ENCODE peak calls at places on chromosomes 5 and 9, in six cellular contexts. N, U, T, A, E and M are unnamed samples.
A peak's percentile ranks its signal among the peaks of the same experiment; 100 is the strongest.

GRCh38 chr5:62901001-62901400 is 322.4 kb downstream of the LRRC70 start:
- DNase-seq in N (no peak), U (no peak), T (no peak), A (no peak), E (no peak), M (no peak)

GRCh38 chr5:134438268-134438622 is 26.6 kb upstream of the CDKN2AIPNL start:
- DNase-seq in N (no peak), U (peak; percentile 28), T (no peak), A (no peak), E (no peak), M (peak; percentile 19)

GRCh38 chr9:84493284-84493947 is 152.9 kb upstream of the SLC28A3 start:
- DNase-seq in N (no peak), U (no peak), T (peak; percentile 7), A (no peak), E (no peak), M (no peak)

GRCh38 chr9:16337322-16338029 is 533.0 kb downstream of the BNC2 start:
- DNase-seq in N (no peak), U (no peak), T (no peak), A (no peak), E (no peak), M (peak; percentile 59)

GRCh38 chr5:83104031-83104430 is 26.7 kb downstream of the XRCC4 start:
- DNase-seq in N (no peak), U (no peak), T (no peak), A (no peak), E (no peak), M (no peak)

GRCh38 chr5:59588922-59589321 is 304.6 kb downstream of the PDE4D start:
- DNase-seq in N (no peak), U (no peak), T (no peak), A (no peak), E (no peak), M (no peak)

GRCh38 chr5:140321796-140322195 is 18.9 kb upstream of the PFDN1 start:
- DNase-seq in N (no peak), U (peak; percentile 86), T (no peak), A (no peak), E (no peak), M (no peak)

GRCh38 chr5:494667-495255 is 29.5 kb downstream of the SLC9A3 start:
- DNase-seq in N (no peak), U (no peak), T (no peak), A (no peak), E (no peak), M (no peak)

GRCh38 chr9:69130456-69131441 is 43.3 kb upstream of the TJP2 start:
- DNase-seq in N (no peak), U (no peak), T (no peak), A (no peak), E (no peak), M (peak; percentile 66)

GRCh38 chr9:38035873-38036272 is 33.2 kb downstream of the SHB start:
- DNase-seq in N (no peak), U (no peak), T (no peak), A (no peak), E (no peak), M (no peak)
- H3K4me3 ChIP-seq in N (no peak overlapping the region), U (no peak overlapping the region), T (no peak overlapping the region), A (peak overlapping the region; percentile 8), E (no peak overlapping the region), M (no peak overlapping the region)

DNA sequence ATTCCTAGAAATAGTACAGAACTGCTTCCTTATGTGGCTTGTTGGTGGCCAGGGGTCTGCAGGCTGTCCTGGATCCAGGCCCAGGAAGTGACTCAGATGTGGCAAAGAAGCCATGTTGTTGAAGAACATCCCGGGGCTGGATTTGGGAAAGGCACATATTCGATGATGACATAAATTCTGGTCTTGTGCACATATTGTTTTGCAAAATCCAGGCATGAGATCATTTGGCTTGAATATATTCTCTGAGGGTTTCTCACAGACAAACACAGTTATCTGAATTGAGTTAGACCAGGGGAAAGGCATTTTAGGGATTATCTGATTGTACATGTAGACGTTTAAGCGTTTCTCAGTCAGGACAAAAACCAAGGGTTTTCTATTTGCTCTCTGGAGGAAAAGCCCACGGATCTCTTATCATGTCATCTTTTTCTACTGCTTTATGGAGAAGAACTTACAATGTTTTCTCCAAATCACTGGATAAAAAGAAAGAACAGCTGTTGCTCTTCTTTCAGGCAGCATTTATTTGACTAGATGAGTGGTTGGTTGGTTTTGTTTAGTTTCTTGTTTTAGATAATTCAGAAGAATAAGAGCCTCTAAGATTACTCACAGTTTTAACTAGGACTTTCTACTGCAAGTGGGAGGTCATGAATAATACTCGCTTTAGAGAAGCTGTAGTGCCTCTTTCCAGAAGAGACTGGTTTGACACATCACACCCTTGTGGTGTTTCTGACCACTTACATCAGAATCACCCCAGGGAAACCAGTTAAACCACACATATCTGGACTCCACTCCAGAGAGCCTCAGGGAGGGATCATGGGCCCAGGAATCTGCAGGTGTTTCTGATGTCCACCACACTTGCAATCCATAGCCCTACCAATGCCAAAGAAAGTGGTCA is 29.5 kb upstream of the LHFPL2 start:
- DNase-seq in N (peak; percentile 15), U (no peak), T (no peak), A (peak; percentile 27), E (no peak), M (peak; percentile 90)
- TF ChIP-seq CTCF in N (peak; percentile 19), U (no peak), T (no peak), A (no peak), E (no peak), M (peak; percentile 26)

DNA sequence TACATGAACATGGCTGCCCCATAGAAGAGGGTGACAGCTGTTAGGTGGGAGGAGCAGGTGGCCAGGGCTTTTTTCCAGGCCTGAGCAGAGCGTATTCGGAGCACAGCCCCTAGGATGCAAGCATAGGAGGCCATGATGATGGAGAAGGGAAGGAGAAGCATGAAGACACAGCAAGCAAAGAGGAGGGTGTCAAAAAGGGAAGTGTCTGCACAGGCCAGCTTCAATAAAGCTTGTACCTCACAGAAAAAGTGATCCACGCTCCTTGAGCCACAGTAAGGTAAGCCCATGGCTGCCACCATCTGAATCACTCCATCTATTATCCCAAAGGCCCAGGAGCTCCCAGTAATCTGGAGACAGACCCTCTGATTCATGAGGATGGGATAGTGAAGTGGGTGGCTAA is 6.4 kb downstream of the OR2V1 start:
- DNase-seq in N (no peak), U (no peak), T (no peak), A (no peak), E (no peak), M (no peak)
- H3K27me3 ChIP-seq in N (no peaks in the 10 kb centered on the region), U (peaks cover 89% of the 10 kb centered on the region), T (peaks cover 48% of the 10 kb centered on the region), A (no peaks in the 10 kb centered on the region), E (no peaks in the 10 kb centered on the region), M (peaks cover 5% of the 10 kb centered on the region)

GRCh38 chr9:127934986-127935385 is 2.7 kb downstream of the DPM2 start:
- DNase-seq in N (no peak), U (no peak), T (no peak), A (no peak), E (no peak), M (no peak)

GRCh38 chr9:127935765-127936221 is 1.9 kb downstream of the DPM2 start:
- DNase-seq in N (no peak), U (no peak), T (no peak), A (no peak), E (no peak), M (no peak)

GRCh38 chr9:127937046-127937382 is 640 bp downstream of the DPM2 start:
- DNase-seq in N (no peak), U (no peak), T (no peak), A (no peak), E (no peak), M (no peak)

GRCh38 chr9:127937383-127938297 is at the start of gene DPM2:
- DNase-seq in N (peak; percentile 91), U (peak; percentile 97), T (peak; percentile 92), A (no peak), E (peak; percentile 84), M (no peak)

DNA sequence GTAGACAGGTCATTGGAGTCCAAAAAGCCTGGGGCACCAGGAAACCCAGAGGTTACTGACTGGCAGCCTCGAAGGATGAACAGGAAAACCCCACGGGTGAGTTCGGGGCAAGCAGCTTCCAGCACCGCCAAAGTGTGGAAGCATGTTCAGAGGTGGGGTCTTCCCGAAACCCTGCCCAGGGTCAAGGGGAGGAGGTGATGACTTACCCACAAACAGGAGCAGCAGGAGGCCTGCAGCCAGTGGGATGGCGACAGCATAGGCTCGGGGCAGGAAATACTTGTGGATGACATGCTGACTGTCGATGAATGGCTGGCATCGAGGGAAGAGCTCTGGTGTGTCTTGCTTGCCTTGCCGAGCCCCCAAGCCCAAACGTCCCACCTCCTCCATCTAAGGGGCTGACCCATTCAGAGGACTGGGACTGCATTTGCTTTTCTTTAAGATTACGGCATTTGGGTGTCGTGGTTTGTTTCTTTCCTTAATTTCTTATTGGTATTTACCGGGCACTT is 1.3 kb downstream of the DPM2 start:
- DNase-seq in N (no peak), U (no peak), T (no peak), A (no peak), E (no peak), M (no peak)
- H3K4me3 ChIP-seq in N (peak overlapping the region; percentile 92), U (no peak overlapping the region), T (peak overlapping the region; percentile 94), A (no peak overlapping the region), E (no peak overlapping the region), M (peak overlapping the region; percentile 64)

DNA sequence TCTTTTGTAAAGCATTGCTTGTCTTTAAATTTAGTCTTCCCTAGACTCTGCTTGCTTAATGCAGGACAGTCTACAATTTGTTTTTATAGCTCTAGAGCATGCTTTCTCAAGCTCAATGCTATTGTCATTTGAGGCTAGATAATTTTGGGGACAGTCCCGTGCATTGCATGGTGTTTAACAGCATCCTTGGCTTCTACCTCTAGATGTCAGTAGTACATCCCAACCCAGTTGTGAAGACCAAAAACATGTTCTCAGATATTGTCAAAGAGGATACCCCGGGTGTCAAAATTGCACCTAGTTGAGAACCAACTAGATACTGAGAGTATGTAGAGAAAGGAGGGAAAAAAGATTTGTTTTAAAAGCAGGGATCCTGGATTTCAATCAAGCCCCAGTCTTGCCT is 277.5 kb downstream of the CEMIP2 start:
- DNase-seq in N (no peak), U (no peak), T (peak; percentile 4), A (no peak), E (no peak), M (no peak)
- TF ChIP-seq CTCF in N (peak; percentile 50), U (no peak), T (peak; percentile 44), A (no peak), E (no peak), M (peak; percentile 31)

DNA sequence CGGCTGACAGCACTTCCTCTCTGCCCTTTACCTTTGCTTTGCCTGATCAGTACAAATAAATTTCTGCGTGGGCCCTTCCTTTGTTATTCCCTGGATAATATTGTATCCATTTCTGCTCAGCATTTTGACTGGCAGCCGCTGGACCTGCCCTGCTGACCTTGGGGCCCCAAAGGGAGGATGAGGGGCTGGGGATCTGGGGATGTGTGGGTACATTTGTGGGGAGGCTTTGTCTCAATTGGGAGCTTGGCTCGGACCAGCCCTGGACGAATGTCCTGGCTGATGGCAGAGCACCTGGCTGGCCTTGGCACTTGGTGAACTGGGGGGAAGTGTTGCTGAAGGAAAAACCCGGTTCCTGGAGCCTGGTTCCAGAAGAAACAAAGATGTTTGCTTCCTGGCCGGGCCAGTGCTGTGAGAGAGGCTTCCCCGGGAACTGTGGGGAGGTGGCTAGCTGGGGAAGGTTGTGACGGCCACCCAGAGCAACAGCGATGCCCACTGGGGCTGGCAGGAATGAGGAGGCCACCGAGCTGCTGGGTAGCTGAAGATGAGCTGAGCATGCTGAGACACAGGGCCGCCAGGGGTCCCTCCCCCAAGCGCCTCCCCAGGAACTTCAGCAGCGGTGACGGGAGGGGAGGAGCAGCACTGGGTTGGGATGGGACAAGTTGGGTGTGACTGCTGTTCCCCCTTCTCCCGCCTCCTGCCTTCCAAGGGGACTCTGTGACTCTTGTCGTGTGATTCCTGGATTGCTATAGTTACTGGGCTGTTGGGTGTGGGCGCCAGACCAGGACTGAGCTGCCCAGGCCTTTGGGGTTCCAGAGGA is 8.4 kb downstream of the LMX1B start:
- DNase-seq in N (no peak), U (no peak), T (no peak), A (no peak), E (no peak), M (no peak)
- H3K27me3 ChIP-seq in N (peaks cover 10% of the 10 kb centered on the region), U (peaks cover 100% of the 10 kb centered on the region), T (peaks cover 100% of the 10 kb centered on the region), A (peaks cover 32% of the 10 kb centered on the region), E (peaks cover 30% of the 10 kb centered on the region), M (peaks cover 46% of the 10 kb centered on the region)